ENCODE peak calls at places on chromosomes 6 and 20, in nine cellular contexts. Q, Y, U, T, F, I, M, X and W are unnamed samples.

GRCh38 chr6:47083586-47084047 is 41.5 kb upstream of the ADGRF1 start:
- DNase-seq in T (peak; percentile 38), I (peak; percentile 57), F (no peak), Y (no peak), U (peak; percentile 82), M (peak; percentile 94), Q (peak; percentile 81), X (peak; percentile 60), W (peak; percentile 69)

GRCh38 chr20:35903843-35904242 is 50.5 kb downstream of the SCAND1 start:
- DNase-seq in Y (no peak), X (no peak), M (no peak), U (no peak), Q (no peak), I (no peak), T (no peak), F (no peak), W (no peak)

GRCh38 chr20:25549866-25550477 is 35.4 kb downstream of the NINL start:
- DNase-seq in Q (peak; percentile 44), M (no peak), I (no peak), Y (no peak), F (no peak), X (no peak), T (peak; percentile 29), U (no peak), W (no peak)

GRCh38 chr20:11841972-11842461 is 75.7 kb upstream of the BTBD3 start:
- DNase-seq in X (no peak), Y (no peak), Q (no peak), U (no peak), T (no peak), M (no peak), I (no peak), F (no peak), W (no peak)

GRCh38 chr6:74574794-74575193 is 631.1 kb downstream of the COL12A1 start:
- DNase-seq in U (no peak), Q (no peak), T (no peak), M (no peak), I (no peak), Y (peak; percentile 50), F (no peak), X (no peak), W (peak; percentile 18)

GRCh38 chr6:2819891-2820814 is 21.5 kb downstream of the SERPINB1 start:
- DNase-seq in X (no peak), M (no peak), I (no peak), T (no peak), Y (no peak), Q (no peak), U (no peak), F (no peak), W (no peak)

GRCh38 chr6:149079456-149079855 is 238.1 kb upstream of the TAB2 start:
- DNase-seq in F (no peak), M (no peak), X (no peak), U (no peak), Y (no peak), T (no peak), I (no peak), Q (no peak), W (no peak)

GRCh38 chr20:6588296-6588695 is 179.2 kb upstream of the BMP2 start:
- DNase-seq in I (no peak), M (no peak), X (peak; percentile 47), Y (no peak), U (no peak), T (no peak), Q (no peak), F (no peak), W (no peak)

GRCh38 chr6:87975561-87975960 is 72.1 kb upstream of the SPACA1 start:
- DNase-seq in U (no peak), F (no peak), Y (no peak), T (no peak), M (no peak), I (no peak), X (no peak), Q (no peak), W (no peak)

GRCh38 chr6:33622456-33623431 is 1.6 kb downstream of the ITPR3 start:
- DNase-seq in T (no peak), I (no peak), Q (peak; percentile 71), U (no peak), Y (no peak), F (no peak), M (peak; percentile 53), X (peak; percentile 53), W (no peak)

GRCh38 chr6:71619836-71620235 is 266.5 kb upstream of the RIMS1 start:
- DNase-seq in I (peak; percentile 8), F (no peak), Q (no peak), T (no peak), U (no peak), M (no peak), X (no peak), Y (no peak), W (no peak)

GRCh38 chr6:117397536-117398227 is 28.1 kb downstream of the ROS1 start:
- DNase-seq in X (peak; percentile 21), I (no peak), F (no peak), Q (no peak), Y (no peak), U (no peak), T (no peak), M (no peak), W (no peak)

GRCh38 chr6:117396228-117396627 is 29.5 kb downstream of the ROS1 start:
- DNase-seq in U (no peak), Y (no peak), Q (no peak), X (peak; percentile 21), M (no peak), F (no peak), T (no peak), I (no peak), W (no peak)

GRCh38 chr6:117399126-117399525 is 26.6 kb downstream of the ROS1 start:
- DNase-seq in M (no peak), Q (no peak), U (no peak), T (no peak), Y (no peak), X (no peak), I (no peak), F (no peak), W (no peak)

GRCh38 chr6:117401799-117402198 is 23.9 kb downstream of the ROS1 start:
- DNase-seq in Y (no peak), X (no peak), Q (no peak), U (no peak), F (no peak), M (no peak), I (no peak), T (no peak), W (no peak)

GRCh38 chr6:117399924-117400323 is 25.8 kb downstream of the ROS1 start:
- DNase-seq in U (no peak), I (no peak), T (no peak), X (no peak), Q (no peak), Y (peak; percentile 10), M (no peak), F (no peak), W (no peak)
- TF ChIP-seq CTCF in U (no peak), I (peak; percentile 40), T (peak; percentile 52), X (peak; percentile 26), Q (peak; percentile 45), Y (peak; percentile 26), M (no peak), F (peak; percentile 46), W (no peak)

DNA sequence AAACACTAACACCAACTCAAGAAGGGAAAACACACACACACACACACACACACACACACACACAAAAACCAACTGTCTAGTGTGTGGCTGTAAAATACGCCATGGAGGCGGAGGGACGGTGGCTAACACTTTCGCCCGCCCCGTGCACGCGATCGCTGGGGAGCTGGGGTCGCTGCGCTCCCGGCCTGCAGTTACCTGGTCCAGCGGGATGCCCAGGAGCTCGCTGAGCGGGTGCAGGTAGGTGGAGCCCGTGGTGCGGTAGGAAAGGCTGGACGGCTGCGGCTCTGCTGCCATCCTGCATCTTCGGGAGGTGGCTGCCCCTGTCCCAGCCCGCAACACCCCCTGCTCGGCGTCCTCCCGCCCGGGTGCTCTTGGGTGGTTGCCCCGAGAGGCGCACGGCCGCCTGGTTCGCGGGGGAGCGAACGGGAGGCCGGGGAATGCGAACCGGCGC is 303 bp downstream of the MBOAT1 start:
- DNase-seq in I (no peak), T (no peak), U (no peak), X (no peak), Y (peak; percentile 46), F (no peak), Q (no peak), M (no peak), W (peak; percentile 82)
- TF ChIP-seq CTCF in I (no peak), T (no peak), U (no peak), X (no peak), Y (no peak), F (no peak), Q (no peak), M (no peak), W (no peak)

DNA sequence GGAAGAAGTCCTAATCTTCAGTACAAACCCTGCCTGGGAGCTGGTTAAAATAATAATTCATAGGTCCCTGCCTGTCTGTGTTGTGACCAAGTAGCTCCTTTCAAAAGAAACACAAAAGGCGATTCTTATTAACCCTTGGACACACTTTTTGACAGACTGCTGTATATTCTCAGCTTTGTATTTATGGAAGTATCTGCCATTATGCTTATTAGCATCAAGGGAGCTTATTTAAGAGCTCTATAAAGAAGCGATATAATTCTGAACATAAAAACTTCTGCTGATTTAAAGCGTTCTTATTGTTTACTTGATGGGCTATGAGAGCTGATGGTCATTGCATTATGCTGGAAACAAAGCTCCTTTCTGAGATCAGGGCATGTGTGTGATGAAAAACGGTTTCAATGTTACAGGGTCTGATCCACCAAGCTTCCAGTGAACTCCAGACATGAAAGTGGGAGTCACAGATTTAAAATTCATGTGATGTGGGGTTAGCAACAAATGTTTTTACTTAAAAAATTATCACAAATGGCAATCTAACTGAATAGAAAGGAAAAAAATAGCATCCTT is 181.8 kb upstream of the PDE10A start:
- DNase-seq in M (no peak), U (no peak), X (no peak), Q (no peak), I (no peak), F (no peak), T (no peak), Y (no peak), W (no peak)
- TF ChIP-seq CTCF in M (no peak), U (no peak), X (no peak), Q (no peak), I (no peak), F (no peak), T (no peak), Y (no peak), W (no peak)

GRCh38 chr6:51509597-51509996 is 577.8 kb downstream of the PKHD1 start:
- DNase-seq in T (no peak), Y (no peak), Q (no peak), F (no peak), X (no peak), I (no peak), U (no peak), M (no peak), W (no peak)

GRCh38 chr6:51513891-51514290 is 573.5 kb downstream of the PKHD1 start:
- DNase-seq in U (no peak), T (no peak), Y (no peak), M (no peak), Q (no peak), I (no peak), F (no peak), X (no peak), W (peak; percentile 25)

GRCh38 chr6:51514396-51515051 is 572.9 kb downstream of the PKHD1 start:
- DNase-seq in U (no peak), X (no peak), I (no peak), M (no peak), Q (no peak), Y (no peak), T (no peak), F (no peak), W (no peak)

GRCh38 chr6:51511081-51511480 is 576.3 kb downstream of the PKHD1 start:
- DNase-seq in U (no peak), Y (no peak), T (no peak), F (no peak), M (no peak), Q (no peak), X (no peak), I (no peak), W (no peak)

GRCh38 chr6:51515052-51515402 is 572.4 kb downstream of the PKHD1 start:
- DNase-seq in T (no peak), X (no peak), U (no peak), I (no peak), Q (no peak), Y (no peak), F (no peak), M (no peak), W (no peak)
- TF ChIP-seq CTCF in T (no peak), X (no peak), U (no peak), I (no peak), Q (no peak), Y (no peak), F (peak; percentile 65), M (no peak), W (no peak)